ENCODE peak calls at places on chromosomes 16 and 17, in nine cellular contexts. V, M, H, K, U, Y, D, Q and I are unnamed samples.

GRCh38 chr17:49440581-49440980 is 25.9 kb upstream of the PHB1 start:
- DNase-seq in Y (no peak), U (no peak), K (no peak), Q (no peak), V (no peak), D (no peak), M (no peak), H (no peak), I (no peak)

GRCh38 chr17:47701603-47702002 is 7.6 kb downstream of the TBKBP1 start:
- DNase-seq in U (no peak), H (no peak), Y (peak; percentile 46), D (no peak), M (no peak), Q (no peak), V (no peak), K (no peak), I (no peak)

GRCh38 chr17:75131278-75132017 is at the start of gene NT5C:
- DNase-seq in V (no peak), Y (peak; percentile 82), H (peak; percentile 92), U (peak; percentile 78), K (peak; percentile 79), D (peak; percentile 92), Q (peak; percentile 75), M (peak; percentile 85), I (peak; percentile 80)

GRCh38 chr17:67392111-67392510 is 15.0 kb downstream of the PITPNC1 start:
- DNase-seq in K (no peak), Q (no peak), Y (no peak), H (no peak), U (no peak), D (no peak), V (no peak), M (no peak), I (no peak)

GRCh38 chr17:35493040-35493439 is 44.4 kb downstream of the SLFN12L start:
- DNase-seq in M (no peak), D (no peak), U (no peak), Q (no peak), V (no peak), Y (no peak), K (no peak), H (no peak), I (no peak)

GRCh38 chr17:75814900-75815373 is 29.3 kb downstream of the UNC13D start:
- DNase-seq in D (no peak), Q (no peak), U (peak; percentile 76), V (no peak), K (no peak), M (no peak), H (no peak), Y (peak; percentile 65), I (no peak)

GRCh38 chr16:56227936-56228335 is 36.6 kb downstream of the GNAO1 start:
- DNase-seq in H (no peak), V (no peak), U (no peak), Y (no peak), Q (no peak), D (no peak), K (no peak), M (no peak), I (no peak)

GRCh38 chr16:8887952-8888560 is 5.9 kb downstream of the LITAFD start:
- DNase-seq in H (no peak), Q (no peak), Y (no peak), D (peak; percentile 39), K (peak; percentile 71), U (peak; percentile 42), V (no peak), M (no peak), I (no peak)

GRCh38 chr17:82390860-82391435 is 19.4 kb downstream of the UTS2R start:
- DNase-seq in H (no peak), U (no peak), Y (no peak), K (no peak), Q (no peak), M (no peak), D (no peak), V (no peak), I (no peak)